ENCODE peak calls at places on chromosome 10, in five cellular contexts. One of them, this sample, is unnamed.
A peak's percentile ranks its signal among the peaks of the same experiment; 100 is the strongest.

GRCh38 chr10:32104622-32105509 is 48.6 kb upstream of the KIF5B start:
- DNase-seq in fibroblast of lung: peak; percentile 47
- DNase-seq in PC-3: no peak
- DNase-seq in astrocyte: peak; percentile 39
- DNase-seq in suprapubic skin: no peak
- DNase-seq in this sample: peak; percentile 39

GRCh38 chr10:79397575-79398303 is 47.7 kb downstream of the ZCCHC24 start:
- DNase-seq in fibroblast of lung: peak; percentile 68
- DNase-seq in PC-3: no peak
- DNase-seq in astrocyte: peak; percentile 59
- DNase-seq in suprapubic skin: no peak
- DNase-seq in this sample: peak; percentile 51

GRCh38 chr10:126205482-126206210 is 182.6 kb downstream of the ADAM12 start:
- DNase-seq in fibroblast of lung: peak; percentile 71
- DNase-seq in PC-3: no peak
- DNase-seq in astrocyte: peak; percentile 70
- DNase-seq in suprapubic skin: no peak
- DNase-seq in this sample: peak; percentile 60

GRCh38 chr10:79184141-79184625 is 115.4 kb downstream of the ZMIZ1 start:
- DNase-seq in fibroblast of lung: peak; percentile 89
- DNase-seq in PC-3: peak; percentile 100
- DNase-seq in astrocyte: peak; percentile 84
- DNase-seq in suprapubic skin: no peak
- DNase-seq in this sample: peak; percentile 65

GRCh38 chr10:23643396-23643795 is 204.5 kb downstream of the OTUD1 start:
- DNase-seq in fibroblast of lung: no peak
- DNase-seq in PC-3: no peak
- DNase-seq in astrocyte: no peak
- DNase-seq in suprapubic skin: no peak
- DNase-seq in this sample: peak; percentile 37

GRCh38 chr10:91409069-91409868 is 875 bp upstream of the HECTD2 start:
- DNase-seq in fibroblast of lung: peak; percentile 94
- DNase-seq in PC-3: peak; percentile 72
- DNase-seq in astrocyte: peak; percentile 91
- DNase-seq in suprapubic skin: peak; percentile 92
- DNase-seq in this sample: peak; percentile 88

GRCh38 chr10:106089855-106090254 is 1074.7 kb downstream of the SORCS1 start:
- DNase-seq in fibroblast of lung: no peak
- DNase-seq in PC-3: no peak
- DNase-seq in astrocyte: no peak
- DNase-seq in suprapubic skin: no peak
- DNase-seq in this sample: no peak

GRCh38 chr10:32618482-32618881 is 172.5 kb downstream of the CCDC7 start:
- DNase-seq in fibroblast of lung: peak; percentile 8
- DNase-seq in PC-3: no peak
- DNase-seq in astrocyte: peak; percentile 2
- DNase-seq in suprapubic skin: no peak
- DNase-seq in this sample: no peak

GRCh38 chr10:103542764-103543616 is 49.5 kb downstream of the NEURL1 start:
- DNase-seq in fibroblast of lung: peak; percentile 33
- DNase-seq in PC-3: peak; percentile 58
- DNase-seq in astrocyte: peak; percentile 21
- DNase-seq in suprapubic skin: peak; percentile 53
- DNase-seq in this sample: peak; percentile 61

GRCh38 chr10:127977368-127978009 is 70.6 kb downstream of the PTPRE start:
- DNase-seq in fibroblast of lung: peak; percentile 86
- DNase-seq in PC-3: peak; percentile 17
- DNase-seq in astrocyte: peak; percentile 84
- DNase-seq in suprapubic skin: peak; percentile 86
- DNase-seq in this sample: peak; percentile 44

GRCh38 chr10:101879456-101880189 is 36.0 kb upstream of the KCNIP2 start:
- DNase-seq in fibroblast of lung: peak; percentile 97
- DNase-seq in PC-3: peak; percentile 89
- DNase-seq in astrocyte: peak; percentile 96
- DNase-seq in suprapubic skin: no peak
- DNase-seq in this sample: peak; percentile 54

GRCh38 chr10:112847778-112848177 is 102.3 kb upstream of the TCF7L2 start:
- DNase-seq in fibroblast of lung: no peak
- DNase-seq in PC-3: no peak
- DNase-seq in astrocyte: no peak
- DNase-seq in suprapubic skin: no peak
- DNase-seq in this sample: no peak

GRCh38 chr10:48557511-48558123 is 47.3 kb downstream of the ARHGAP22 start:
- DNase-seq in fibroblast of lung: no peak
- DNase-seq in PC-3: no peak
- DNase-seq in astrocyte: no peak
- DNase-seq in suprapubic skin: no peak
- DNase-seq in this sample: no peak

GRCh38 chr10:31765546-31765945 is 163.1 kb downstream of the ARHGAP12 start:
- DNase-seq in fibroblast of lung: no peak
- DNase-seq in PC-3: no peak
- DNase-seq in astrocyte: no peak
- DNase-seq in suprapubic skin: no peak
- DNase-seq in this sample: peak; percentile 90

GRCh38 chr10:72981882-72982529 is 27.4 kb upstream of the PLA2G12B start:
- DNase-seq in fibroblast of lung: no peak
- DNase-seq in PC-3: no peak
- DNase-seq in astrocyte: no peak
- DNase-seq in suprapubic skin: no peak
- DNase-seq in this sample: no peak

GRCh38 chr10:58438340-58438739 is 53.1 kb downstream of the TFAM start:
- DNase-seq in fibroblast of lung: peak; percentile 81
- DNase-seq in PC-3: peak; percentile 66
- DNase-seq in astrocyte: peak; percentile 78
- DNase-seq in suprapubic skin: no peak
- DNase-seq in this sample: peak; percentile 92

GRCh38 chr10:43943119-43943824 is 294.6 kb upstream of the ZNF32 start:
- DNase-seq in fibroblast of lung: no peak
- DNase-seq in PC-3: no peak
- DNase-seq in astrocyte: no peak
- DNase-seq in suprapubic skin: peak; percentile 60
- DNase-seq in this sample: no peak

GRCh38 chr10:61792921-61793320 is 108.6 kb upstream of the ARID5B start:
- DNase-seq in fibroblast of lung: no peak
- DNase-seq in PC-3: no peak
- DNase-seq in astrocyte: peak; percentile 5
- DNase-seq in suprapubic skin: no peak
- DNase-seq in this sample: peak; percentile 4

GRCh38 chr10:82980321-82980720 is 1105.3 kb downstream of the NRG3 start:
- DNase-seq in fibroblast of lung: no peak
- DNase-seq in PC-3: no peak
- DNase-seq in astrocyte: peak; percentile 2
- DNase-seq in suprapubic skin: no peak
- DNase-seq in this sample: no peak

GRCh38 chr10:81027223-81027622 is 489.5 kb downstream of the SH2D4B start:
- DNase-seq in fibroblast of lung: no peak
- DNase-seq in PC-3: no peak
- DNase-seq in astrocyte: no peak
- DNase-seq in suprapubic skin: no peak
- DNase-seq in this sample: no peak

GRCh38 chr10:105258036-105258673 is 617.1 kb downstream of the SORCS3 start:
- DNase-seq in fibroblast of lung: no peak
- DNase-seq in PC-3: no peak
- DNase-seq in astrocyte: no peak
- DNase-seq in suprapubic skin: no peak
- DNase-seq in this sample: no peak

GRCh38 chr10:77325233-77325537 is 312.4 kb downstream of the KCNMA1 start:
- DNase-seq in fibroblast of lung: no peak
- DNase-seq in PC-3: peak; percentile 66
- DNase-seq in astrocyte: no peak
- DNase-seq in suprapubic skin: no peak
- DNase-seq in this sample: no peak

GRCh38 chr10:19920075-19920726 is 104.0 kb downstream of the PLXDC2 start:
- DNase-seq in fibroblast of lung: no peak
- DNase-seq in PC-3: no peak
- DNase-seq in astrocyte: no peak
- DNase-seq in suprapubic skin: no peak
- DNase-seq in this sample: no peak

GRCh38 chr10:99520040-99520803 is 12.5 kb upstream of the NKX2-3 start:
- DNase-seq in fibroblast of lung: no peak
- DNase-seq in PC-3: no peak
- DNase-seq in astrocyte: no peak
- DNase-seq in suprapubic skin: no peak
- DNase-seq in this sample: no peak

GRCh38 chr10:76133597-76134255 is 702.3 kb downstream of the LRMDA start:
- DNase-seq in fibroblast of lung: no peak
- DNase-seq in PC-3: no peak
- DNase-seq in astrocyte: no peak
- DNase-seq in suprapubic skin: no peak
- DNase-seq in this sample: no peak

GRCh38 chr10:30538086-30538485 is 91.5 kb downstream of the LYZL2 start:
- DNase-seq in fibroblast of lung: peak; percentile 28
- DNase-seq in PC-3: peak; percentile 49
- DNase-seq in astrocyte: no peak
- DNase-seq in suprapubic skin: no peak
- DNase-seq in this sample: no peak

GRCh38 chr10:113420057-113420732 is 132.7 kb upstream of the HABP2 start:
- DNase-seq in fibroblast of lung: no peak
- DNase-seq in PC-3: peak; percentile 50
- DNase-seq in astrocyte: no peak
- DNase-seq in suprapubic skin: no peak
- DNase-seq in this sample: no peak

GRCh38 chr10:58957517-58957916 is 218.9 kb upstream of the PHYHIPL start:
- DNase-seq in fibroblast of lung: no peak
- DNase-seq in PC-3: no peak
- DNase-seq in astrocyte: no peak
- DNase-seq in suprapubic skin: no peak
- DNase-seq in this sample: no peak

DNA sequence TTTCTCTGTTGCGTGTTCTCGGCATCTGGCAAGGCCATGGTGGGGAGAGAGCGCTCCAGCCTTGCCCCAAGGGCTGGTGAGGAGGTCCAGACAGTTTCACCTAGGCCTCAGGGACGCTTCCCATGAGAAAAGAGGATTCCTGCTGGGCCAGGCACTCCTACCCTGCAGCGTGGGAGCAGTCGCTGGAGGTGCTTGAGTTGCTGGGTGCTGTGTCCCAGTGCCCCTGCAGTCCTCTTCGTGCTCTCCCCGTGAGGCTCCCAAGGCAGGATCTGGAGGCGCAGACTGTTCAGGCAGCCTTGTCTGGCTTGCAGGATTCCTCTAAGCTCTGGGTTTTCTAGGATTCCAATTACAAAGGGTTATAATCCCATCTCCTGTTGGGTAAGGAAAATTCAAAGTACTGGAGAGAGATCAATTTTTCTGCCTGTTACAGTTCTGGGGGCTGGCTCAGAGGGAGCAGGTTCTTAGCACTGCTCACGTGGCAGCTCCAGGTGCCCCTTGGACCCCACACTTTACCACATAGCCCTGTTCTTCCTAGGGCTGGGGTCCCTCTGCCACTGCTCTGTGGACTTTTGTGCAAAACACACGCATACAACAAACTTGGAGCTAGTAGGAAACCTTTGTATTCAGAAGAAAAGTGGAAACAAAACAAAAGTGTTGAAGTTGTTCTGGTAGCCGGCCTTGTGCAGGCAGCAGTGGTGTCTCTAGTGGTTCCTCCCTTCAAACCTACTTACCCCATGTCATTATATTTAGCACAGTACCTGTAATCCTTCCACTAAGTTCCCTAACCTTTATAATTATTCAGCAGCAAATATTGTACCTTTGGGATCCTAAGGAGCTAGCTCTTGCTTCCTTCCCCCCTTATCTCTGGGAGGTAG is 60.5 kb downstream of the CCNY start:
- DNase-seq in fibroblast of lung: no peak
- DNase-seq in PC-3: no peak
- DNase-seq in astrocyte: no peak
- DNase-seq in suprapubic skin: no peak
- DNase-seq in this sample: no peak
- TF ChIP-seq CTCF in fibroblast of lung: no peak
- TF ChIP-seq CTCF in PC-3: no peak
- TF ChIP-seq CTCF in astrocyte: no peak
- TF ChIP-seq CTCF in suprapubic skin: no peak
- TF ChIP-seq CTCF in this sample: no peak

GRCh38 chr10:132961-133898 is 2.0 kb upstream of the ZMYND11 start:
- DNase-seq in fibroblast of lung: peak; percentile 90
- DNase-seq in PC-3: peak; percentile 66
- DNase-seq in astrocyte: peak; percentile 89
- DNase-seq in suprapubic skin: no peak
- DNase-seq in this sample: peak; percentile 77
- H3K4me3 ChIP-seq in fibroblast of lung: peak overlapping the region; percentile 85
- H3K4me3 ChIP-seq in PC-3: peak overlapping the region; percentile 80
- H3K4me3 ChIP-seq in astrocyte: peak overlapping the region; percentile 70
- H3K4me3 ChIP-seq in suprapubic skin: peak overlapping the region; percentile 92
- H3K4me3 ChIP-seq in this sample: peak overlapping the region; percentile 77

GRCh38 chr10:278707-279106 is 143.5 kb downstream of the ZMYND11 start:
- DNase-seq in fibroblast of lung: no peak
- DNase-seq in PC-3: no peak
- DNase-seq in astrocyte: no peak
- DNase-seq in suprapubic skin: no peak
- DNase-seq in this sample: no peak

GRCh38 chr10:279232-279631 is 144.0 kb downstream of the ZMYND11 start:
- DNase-seq in fibroblast of lung: no peak
- DNase-seq in PC-3: no peak
- DNase-seq in astrocyte: no peak
- DNase-seq in suprapubic skin: no peak
- DNase-seq in this sample: no peak

GRCh38 chr10:277963-278362 is 142.7 kb downstream of the ZMYND11 start:
- DNase-seq in fibroblast of lung: no peak
- DNase-seq in PC-3: no peak
- DNase-seq in astrocyte: no peak
- DNase-seq in suprapubic skin: no peak
- DNase-seq in this sample: no peak

GRCh38 chr10:282294-283139 is 147.3 kb downstream of the ZMYND11 start:
- DNase-seq in fibroblast of lung: peak; percentile 72
- DNase-seq in PC-3: peak; percentile 4
- DNase-seq in astrocyte: peak; percentile 61
- DNase-seq in suprapubic skin: no peak
- DNase-seq in this sample: peak; percentile 29

GRCh38 chr10:279655-280054 is 144.4 kb downstream of the ZMYND11 start:
- DNase-seq in fibroblast of lung: no peak
- DNase-seq in PC-3: no peak
- DNase-seq in astrocyte: no peak
- DNase-seq in suprapubic skin: no peak
- DNase-seq in this sample: no peak
- TF ChIP-seq CTCF in fibroblast of lung: no peak
- TF ChIP-seq CTCF in PC-3: peak; percentile 12
- TF ChIP-seq CTCF in astrocyte: no peak
- TF ChIP-seq CTCF in suprapubic skin: no peak
- TF ChIP-seq CTCF in this sample: no peak

GRCh38 chr10:66888237-66888636 is 37.6 kb upstream of the LRRTM3 start:
- DNase-seq in fibroblast of lung: no peak
- DNase-seq in PC-3: peak; percentile 91
- DNase-seq in astrocyte: no peak
- DNase-seq in suprapubic skin: no peak
- DNase-seq in this sample: no peak

GRCh38 chr10:66886848-66887247 is 39.0 kb upstream of the LRRTM3 start:
- DNase-seq in fibroblast of lung: no peak
- DNase-seq in PC-3: no peak
- DNase-seq in astrocyte: no peak
- DNase-seq in suprapubic skin: no peak
- DNase-seq in this sample: no peak

DNA sequence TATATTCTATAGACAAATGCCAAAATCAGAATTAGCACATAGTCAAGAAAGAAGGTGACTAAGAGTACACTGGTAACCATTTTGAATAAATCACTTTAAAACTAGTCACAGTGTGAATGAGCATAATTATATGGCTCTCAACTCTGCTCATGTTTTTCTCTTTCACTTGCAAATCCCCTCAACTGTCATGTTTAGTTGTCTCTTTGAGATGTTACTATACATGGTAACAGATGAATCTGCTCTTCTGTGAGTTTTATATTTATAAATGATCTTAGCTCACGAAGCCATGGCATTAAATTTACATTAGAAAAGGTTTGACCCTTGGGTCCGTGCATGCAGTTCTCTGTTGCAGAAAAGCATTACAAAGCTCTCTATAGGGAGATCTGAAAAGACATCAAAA is 33.0 kb upstream of the LRRTM3 start:
- DNase-seq in fibroblast of lung: no peak
- DNase-seq in PC-3: no peak
- DNase-seq in astrocyte: no peak
- DNase-seq in suprapubic skin: no peak
- DNase-seq in this sample: no peak
- H3K4me3 ChIP-seq in fibroblast of lung: no peak overlapping the region
- H3K4me3 ChIP-seq in PC-3: no peak overlapping the region
- H3K4me3 ChIP-seq in astrocyte: no peak overlapping the region
- H3K4me3 ChIP-seq in suprapubic skin: no peak overlapping the region
- H3K4me3 ChIP-seq in this sample: no peak overlapping the region